ENCODE peak calls at places on chromosomes 3 and 15, in ten cellular contexts. X, B, A, Y, O, Q, V, J, T and W are unnamed samples.

GRCh38 chr3:52153389-52154096 is 680 bp downstream of the POC1A start:
- DNase-seq in X (no peak), Q (no peak), O (no peak), A (peak; percentile 57), T (no peak), J (peak; percentile 35), Y (no peak), V (peak; percentile 19), B (peak; percentile 80), W (peak; percentile 56)

GRCh38 chr15:68376447-68377060 is 55.4 kb downstream of the ITGA11 start:
- DNase-seq in O (no peak), Y (no peak), X (no peak), Q (no peak), T (no peak), V (no peak), A (no peak), J (no peak), B (no peak), W (no peak)

GRCh38 chr3:73510298-73510697 is 114.4 kb downstream of the PDZRN3 start:
- DNase-seq in Q (no peak), T (no peak), Y (no peak), O (no peak), B (peak; percentile 12), A (no peak), X (no peak), V (no peak), J (no peak), W (no peak)

GRCh38 chr3:143199998-143200909 is 80.7 kb downstream of the CHST2 start:
- DNase-seq in Q (no peak), A (no peak), Y (no peak), T (no peak), B (peak; percentile 54), X (no peak), O (no peak), V (no peak), J (no peak), W (no peak)

GRCh38 chr3:25554376-25554775 is 110.3 kb downstream of the TOP2B start:
- DNase-seq in J (no peak), X (no peak), B (no peak), T (no peak), O (no peak), Q (no peak), V (no peak), Y (no peak), A (no peak), W (no peak)

GRCh38 chr3:139480585-139480984 is 4.3 kb upstream of the RBP2 start:
- DNase-seq in T (no peak), V (no peak), X (no peak), B (no peak), O (no peak), J (no peak), Y (no peak), Q (no peak), A (no peak), W (no peak)

GRCh38 chr3:99242271-99242670 is 340.8 kb upstream of the DCBLD2 start:
- DNase-seq in A (no peak), Y (no peak), J (no peak), O (no peak), X (no peak), V (no peak), Q (no peak), B (peak; percentile 63), T (no peak), W (no peak)

GRCh38 chr15:75674366-75674765 is 26.7 kb downstream of the SNX33 start:
- DNase-seq in V (no peak), O (no peak), A (no peak), X (no peak), J (no peak), Y (no peak), B (no peak), Q (no peak), T (no peak), W (no peak)

GRCh38 chr3:16841906-16842709 is 42.6 kb upstream of the PLCL2 start:
- DNase-seq in X (peak; percentile 79), O (no peak), Y (no peak), V (peak; percentile 85), J (peak; percentile 88), Q (peak; percentile 49), T (no peak), B (no peak), A (peak; percentile 74), W (no peak)

GRCh38 chr3:146536681-146537080 is 7.7 kb downstream of the PLSCR1 start:
- DNase-seq in B (no peak), O (no peak), J (no peak), Y (no peak), Q (no peak), T (no peak), X (no peak), A (no peak), V (no peak), W (no peak)

GRCh38 chr15:28114721-28115622 is 15.9 kb upstream of the OCA2 start:
- DNase-seq in O (no peak), V (no peak), B (peak; percentile 41), X (no peak), T (no peak), A (no peak), Q (no peak), J (no peak), Y (no peak), W (no peak)

GRCh38 chr15:76973362-76973743 is 21.6 kb upstream of the PSTPIP1 start:
- DNase-seq in X (peak; percentile 51), T (no peak), O (peak; percentile 5), B (peak; percentile 56), Y (no peak), V (peak; percentile 71), A (peak; percentile 37), Q (no peak), J (peak; percentile 86), W (peak; percentile 26)

GRCh38 chr3:11699083-11699427 is 55.3 kb upstream of the VGLL4 start:
- DNase-seq in V (no peak), Y (no peak), Q (no peak), J (no peak), A (no peak), B (peak; percentile 89), X (no peak), O (peak; percentile 54), T (no peak), W (no peak)

GRCh38 chr3:171256445-171257250 is 203.6 kb downstream of the TNIK start:
- DNase-seq in V (no peak), B (peak; percentile 59), Q (no peak), O (peak; percentile 12), Y (no peak), A (no peak), T (no peak), X (no peak), J (peak; percentile 33), W (no peak)

GRCh38 chr3:73536336-73536895 is 88.3 kb downstream of the PDZRN3 start:
- DNase-seq in Q (no peak), A (no peak), O (no peak), B (no peak), V (no peak), X (no peak), T (no peak), J (no peak), Y (no peak), W (no peak)

GRCh38 chr3:142886938-142887337 is 1.9 kb downstream of the PCOLCE2 start:
- DNase-seq in X (no peak), V (no peak), Y (no peak), T (no peak), J (no peak), Q (no peak), O (peak; percentile 24), B (peak; percentile 85), A (no peak), W (peak; percentile 25)

GRCh38 chr3:20054549-20054987 is 14.3 kb downstream of the KAT2B start:
- DNase-seq in V (peak; percentile 84), Q (peak; percentile 39), X (no peak), J (peak; percentile 90), O (peak; percentile 80), T (no peak), Y (peak; percentile 100), A (peak; percentile 89), B (peak; percentile 86), W (peak; percentile 62)

GRCh38 chr3:3342141-3342540 is 162.7 kb upstream of the CRBN start:
- DNase-seq in X (no peak), V (no peak), O (no peak), J (no peak), T (no peak), Q (no peak), Y (no peak), B (no peak), A (no peak), W (no peak)

GRCh38 chr15:89088605-89089315 is 504 bp downstream of the ABHD2 start:
- DNase-seq in B (peak; percentile 46), X (no peak), Q (peak; percentile 2), V (no peak), O (peak; percentile 48), T (no peak), A (no peak), Y (no peak), J (peak; percentile 11), W (no peak)

GRCh38 chr3:187125319-187126031 is 13.8 kb downstream of the RPL39L start:
- DNase-seq in Y (no peak), J (no peak), V (no peak), B (no peak), O (no peak), Q (no peak), A (no peak), T (no peak), X (no peak), W (no peak)

GRCh38 chr3:152557302-152557999 is 277.5 kb upstream of the P2RY1 start:
- DNase-seq in Y (no peak), B (no peak), X (no peak), T (no peak), J (no peak), Q (no peak), A (no peak), O (no peak), V (no peak), W (no peak)

GRCh38 chr3:64125561-64125960 is 99.7 kb downstream of the PRICKLE2 start:
- DNase-seq in O (no peak), Q (no peak), J (no peak), Y (no peak), V (no peak), X (no peak), A (no peak), T (no peak), B (no peak), W (no peak)

GRCh38 chr15:91751611-91752010 is 101.9 kb upstream of the SLCO3A1 start:
- DNase-seq in O (no peak), J (no peak), B (no peak), V (no peak), Q (no peak), A (no peak), X (no peak), Y (no peak), T (no peak), W (no peak)

GRCh38 chr3:15279671-15280402 is 52.5 kb downstream of the SH3BP5 start:
- DNase-seq in X (no peak), Y (no peak), T (no peak), A (no peak), Q (no peak), V (no peak), O (no peak), B (peak; percentile 46), J (no peak), W (no peak)

GRCh38 chr3:53880396-53881345 is 1.3 kb downstream of the ACTR8 start:
- DNase-seq in Y (no peak), J (no peak), A (no peak), X (no peak), Q (no peak), T (no peak), B (peak; percentile 61), V (no peak), O (no peak), W (no peak)